ENCODE peak calls at places on chromosome 18, in four cellular contexts. X is fibroblast of mammary gland; C is activated CD4-positive, alpha-beta memory T cell treated with anti-CD3 and anti-CD28 coated beads for 36 hours; G is GM06990. N is an unnamed sample.

GRCh38 chr18:48850891-48851302 is 99.9 kb downstream of the SMAD7 start:
- DNase-seq in X (no peak), C (no peak), G (no peak), N (no peak)

GRCh38 chr18:78420116-78420515 is 559.5 kb upstream of the SALL3 start:
- DNase-seq in G (no peak), C (no peak), X (no peak), N (no peak)

GRCh38 chr18:52348209-52348608 is 8.2 kb downstream of the DCC start:
- DNase-seq in X (no peak), C (peak; percentile 9), G (no peak), N (no peak)

GRCh38 chr18:38450876-38451275 is 885.3 kb upstream of the CELF4 start:
- DNase-seq in G (no peak), X (no peak), C (no peak), N (no peak)

GRCh38 chr18:38427736-38428135 is 862.1 kb upstream of the CELF4 start:
- DNase-seq in C (no peak), X (no peak), G (no peak), N (no peak)

GRCh38 chr18:51070545-51070944 is 40.5 kb downstream of the SMAD4 start:
- DNase-seq in X (peak; percentile 90), G (no peak), C (no peak), N (no peak)

GRCh38 chr18:43092539-43092938 is 22.9 kb downstream of the RIT2 start:
- DNase-seq in G (no peak), X (no peak), C (no peak), N (no peak)

GRCh38 chr18:34494359-34494696 is 215.8 kb upstream of the DTNA start:
- DNase-seq in G (no peak), X (no peak), C (no peak), N (no peak)

GRCh38 chr18:58195278-58195721 is 151.3 kb downstream of the NEDD4L start:
- DNase-seq in C (peak; percentile 24), X (no peak), G (peak; percentile 52), N (no peak)

GRCh38 chr18:3526421-3527354 is 76.7 kb downstream of the TGIF1 start:
- DNase-seq in X (no peak), G (no peak), C (no peak), N (no peak)

GRCh38 chr18:72456802-72457201 is 87.3 kb downstream of the CBLN2 start:
- DNase-seq in X (peak; percentile 5), G (no peak), C (no peak), N (no peak)

GRCh38 chr18:32095156-32095555 is 3.5 kb downstream of the RNF138 start:
- DNase-seq in C (peak; percentile 70), X (no peak), G (no peak), N (no peak)

GRCh38 chr18:55300469-55301195 is 287.4 kb downstream of the TCF4 start:
- DNase-seq in C (no peak), G (no peak), X (peak; percentile 93), N (no peak)

GRCh38 chr18:56185126-56185525 is 453.3 kb downstream of the TXNL1 start:
- DNase-seq in X (no peak), C (no peak), G (no peak), N (no peak)

GRCh38 chr18:76428396-76429261 is 66.4 kb downstream of the ZNF516 start:
- DNase-seq in G (no peak), X (peak; percentile 81), C (no peak), N (no peak)

GRCh38 chr18:61635901-61636528 is 256.8 kb downstream of the RNF152 start:
- DNase-seq in C (peak; percentile 54), G (no peak), X (peak; percentile 59), N (no peak)